ENCODE peak calls at places on chromosomes 16 and 17, in seven cellular contexts. F is effector memory CD4-positive, alpha-beta T cell; U is uterus; M is tibial nerve; B is A549; C is pancreas; R is heart right ventricle. H is an unnamed sample. For H3K4me1, the result is how much of the 10 kb centered on the place peaks cover.

GRCh38 chr17:73091770-73092517 is 544 bp downstream of the SLC39A11 start:
- DNase-seq in F (no peak), U (peak), M (no peak), B (peak), C (no peak), R (peak), H (peak)

GRCh38 chr17:1060991-1061390 is 64.1 kb downstream of the TIMM22 start:
- DNase-seq in F (no peak), U (peak), M (no peak), B (peak), C (peak), R (no peak), H (peak)

GRCh38 chr17:3639981-3640596 is 3.5 kb downstream of the CTNS start:
- DNase-seq in F (no peak), U (no peak), M (no peak), B (no peak), C (no peak), R (no peak), H (peak)

GRCh38 chr17:40608061-40608581 is 39.5 kb downstream of the SMARCE1 start:
- DNase-seq in F (no peak), U (no peak), M (no peak), B (no peak), C (no peak), R (no peak), H (no peak)

GRCh38 chr16:81041696-81042095 is 6.1 kb downstream of the ATMIN start:
- DNase-seq in F (no peak), U (no peak), M (no peak), B (no peak), C (no peak), R (no peak), H (no peak)

GRCh38 chr17:77223642-77224420 is 83.1 kb downstream of the SEC14L1 start:
- DNase-seq in F (no peak), U (no peak), M (no peak), B (no peak), C (no peak), R (no peak), H (peak)

GRCh38 chr17:17570207-17570797 is 21.2 kb downstream of the PEMT start:
- DNase-seq in F (no peak), U (peak), M (no peak), B (peak), C (no peak), R (peak), H (peak)

GRCh38 chr17:28953444-28954118 is 2.3 kb upstream of the PHF12 start:
- DNase-seq in F (peak), U (peak), M (no peak), B (peak), C (no peak), R (no peak), H (peak)

GRCh38 chr16:82042841-82043240 is 7.8 kb downstream of the HSD17B2 start:
- DNase-seq in F (no peak), U (no peak), M (no peak), B (no peak), C (no peak), R (no peak), H (no peak)

GRCh38 chr17:55366020-55366481 is 55.6 kb downstream of the MMD start:
- DNase-seq in F (no peak), U (no peak), M (no peak), B (no peak), C (no peak), R (no peak), H (no peak)

GRCh38 chr16:7321661-7322060 is 11.0 kb upstream of the RBFOX1 start:
- DNase-seq in F (no peak), U (no peak), M (no peak), B (no peak), C (no peak), R (no peak), H (no peak)

DNA sequence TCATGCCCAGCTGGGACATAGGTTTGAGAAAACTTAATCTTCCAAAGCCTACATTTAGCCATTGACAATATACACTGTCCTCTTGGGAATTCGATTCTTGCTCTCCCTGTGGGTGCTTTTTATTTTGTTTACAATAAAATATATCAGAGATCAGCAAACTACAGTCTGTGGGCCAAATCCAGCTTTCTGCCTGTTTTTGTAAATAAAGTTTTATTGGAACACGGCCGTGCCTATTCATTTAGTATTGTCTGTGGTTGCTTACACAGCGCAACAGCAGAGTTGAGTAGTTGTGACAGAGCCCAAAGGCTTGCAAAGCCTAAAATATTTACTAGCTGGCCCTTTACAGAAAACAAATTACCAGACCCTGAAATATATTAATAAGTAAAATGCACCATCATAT is 39.7 kb upstream of the DNAJA2 start:
- DNase-seq in F (no peak), U (no peak), M (no peak), B (no peak), C (no peak), R (no peak), H (no peak)
- H3K4me1 ChIP-seq in F (under half), U (under half), M (under half), B (under half), C (under half), R (under half), H (under half)

GRCh38 chr16:57628782-57629181 is 352 bp downstream of the ADGRG1 start:
- DNase-seq in F (no peak), U (no peak), M (no peak), B (no peak), C (no peak), R (no peak), H (no peak)
- H3K4me1 ChIP-seq in F (under half), U (under half), M (under half), B (half or more), C (under half), R (half or more), H (under half)

GRCh38 chr16:85573696-85574641 is 39.2 kb upstream of the GSE1 start:
- DNase-seq in F (no peak), U (peak), M (peak), B (no peak), C (peak), R (peak), H (peak)

GRCh38 chr16:85577899-85578598 is 35.1 kb upstream of the GSE1 start:
- DNase-seq in F (no peak), U (no peak), M (no peak), B (no peak), C (no peak), R (no peak), H (no peak)

GRCh38 chr16:85574672-85575475 is 38.2 kb upstream of the GSE1 start:
- DNase-seq in F (no peak), U (no peak), M (no peak), B (no peak), C (peak), R (no peak), H (no peak)

GRCh38 chr16:85576944-85577343 is 36.2 kb upstream of the GSE1 start:
- DNase-seq in F (no peak), U (no peak), M (no peak), B (no peak), C (no peak), R (no peak), H (no peak)

GRCh38 chr16:85575910-85576309 is 37.2 kb upstream of the GSE1 start:
- DNase-seq in F (no peak), U (no peak), M (no peak), B (no peak), C (no peak), R (no peak), H (no peak)
- H3K4me1 ChIP-seq in F (under half), U (under half), M (under half), B (under half), C (under half), R (half or more), H (under half)

GRCh38 chr16:2037631-2038358 is 9.8 kb downstream of the NTHL1 start:
- DNase-seq in F (no peak), U (no peak), M (no peak), B (no peak), C (peak), R (no peak), H (peak)
- H3K4me1 ChIP-seq in F (under half), U (under half), M (half or more), B (half or more), C (under half), R (half or more), H (under half)

DNA sequence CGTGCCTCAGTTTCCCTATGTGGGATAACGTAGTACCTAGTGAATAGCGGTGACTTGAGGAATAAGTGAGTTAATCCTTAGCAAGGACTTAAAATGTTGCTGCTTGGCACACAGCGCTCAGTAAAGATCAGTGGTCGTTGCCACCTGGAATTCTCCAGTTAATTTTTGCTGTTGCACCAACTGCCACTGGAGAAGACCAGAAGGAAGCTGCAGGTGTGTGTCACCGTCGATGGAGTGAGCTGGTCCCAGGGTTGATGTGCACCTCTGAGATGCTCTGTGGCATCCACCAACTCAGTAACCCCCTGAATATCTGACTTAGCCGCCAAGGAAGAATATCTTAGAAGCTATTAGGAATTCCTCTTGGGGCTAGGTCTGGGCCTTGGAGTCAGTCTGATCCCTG is 4.1 kb downstream of the ABCC1 start:
- DNase-seq in F (no peak), U (no peak), M (no peak), B (no peak), C (no peak), R (no peak), H (no peak)
- H3K4me1 ChIP-seq in F (under half), U (under half), M (under half), B (half or more), C (under half), R (under half), H (under half)

DNA sequence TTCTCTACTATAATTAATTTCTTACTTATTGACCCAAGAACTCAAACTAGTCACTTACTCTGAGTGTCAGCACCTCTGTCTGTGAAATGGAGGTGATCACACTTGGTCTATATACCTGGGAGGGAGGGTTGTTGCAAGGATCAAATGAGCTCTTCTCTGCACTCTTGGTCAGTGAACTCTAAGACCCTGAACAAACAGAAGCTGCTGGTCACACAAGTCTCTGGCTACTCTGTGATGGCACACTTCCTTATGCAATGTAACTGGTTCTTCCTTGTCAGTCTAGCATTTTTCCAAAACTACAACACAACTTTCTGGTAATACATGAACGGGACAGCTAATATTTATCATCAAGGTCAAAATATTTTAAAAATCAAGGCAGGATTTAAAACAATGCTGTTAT is 40.7 kb downstream of the GNA13 start:
- DNase-seq in F (no peak), U (no peak), M (no peak), B (no peak), C (no peak), R (no peak), H (no peak)
- H3K4me1 ChIP-seq in F (under half), U (under half), M (under half), B (half or more), C (under half), R (under half), H (under half)

DNA sequence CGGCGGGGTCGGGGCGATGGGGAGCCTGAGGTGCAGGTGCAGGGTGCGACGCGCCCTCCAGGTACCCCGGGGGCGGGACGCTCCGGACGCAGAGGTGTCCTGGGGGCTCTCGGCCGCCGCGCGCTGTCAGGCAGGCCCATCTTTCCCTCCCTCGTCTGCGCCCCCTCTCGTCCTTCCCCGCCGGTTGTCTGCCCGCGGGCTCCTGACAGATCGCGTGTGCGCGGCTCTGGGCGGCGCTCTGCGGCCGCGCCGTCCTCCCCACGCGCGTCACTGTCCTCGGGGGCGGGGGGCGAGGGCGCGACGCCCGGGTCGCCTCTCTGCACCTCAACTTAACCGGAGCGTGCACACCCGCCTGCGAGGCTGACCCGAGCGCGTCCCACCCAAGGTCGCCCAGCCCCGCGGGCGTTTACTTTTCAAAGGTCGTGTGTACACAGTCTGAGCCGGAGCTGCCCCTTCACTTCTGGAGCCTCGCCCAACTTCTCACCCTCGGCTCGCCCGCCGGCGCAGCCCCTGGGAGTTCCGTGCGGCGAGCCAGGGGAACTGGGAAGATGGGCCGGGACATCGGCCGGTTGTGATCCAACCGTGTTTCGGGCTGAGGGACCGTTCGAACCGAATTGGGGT is 512 bp downstream of the AKAP1 start:
- DNase-seq in F (peak), U (peak), M (peak), B (peak), C (peak), R (peak), H (peak)
- H3K4me1 ChIP-seq in F (under half), U (under half), M (under half), B (under half), C (under half), R (half or more), H (under half)

DNA sequence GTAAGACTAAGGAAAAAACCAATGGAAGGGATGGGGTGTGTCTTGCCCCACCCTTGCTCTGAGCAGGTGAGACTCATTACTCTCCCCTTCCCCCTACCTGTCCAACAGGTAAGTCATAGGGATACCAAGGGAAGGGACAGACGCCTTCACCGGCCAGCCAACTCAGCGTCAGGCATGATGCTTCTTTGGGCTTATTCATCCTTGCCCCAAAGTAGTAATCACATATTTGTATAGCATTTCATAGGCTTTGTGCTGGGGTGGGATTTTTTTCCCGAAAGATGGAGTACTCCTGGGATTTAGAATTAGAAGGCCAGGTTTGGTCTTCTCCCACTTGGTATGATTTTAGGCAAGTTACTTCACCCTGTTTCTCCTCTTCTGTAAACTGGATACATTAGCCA is 509 bp upstream of the JUP start:
- DNase-seq in F (no peak), U (no peak), M (no peak), B (no peak), C (no peak), R (no peak), H (no peak)
- H3K4me1 ChIP-seq in F (under half), U (under half), M (under half), B (under half), C (under half), R (half or more), H (under half)